ENCODE peak calls at places on chromosomes 6 and 20, in nine cellular contexts. U is DND-41; X is right cardiac atrium; A is esophagus squamous epithelium; S is left lung; O is left ventricle myocardium inferior; R is CD8-positive, alpha-beta T cell; E is fibroblast of lung; V is heart right ventricle. P is an unnamed sample. For H3K4me1, the result is how much of the 10 kb centered on the place peaks cover.

GRCh38 chr20:56574531-56575142 is 41.6 kb downstream of the FAM209B start:
- DNase-seq in S (no peak), R (no peak), U (no peak), A (no peak), V (no peak), X (no peak), E (no peak), O (no peak), P (no peak)

GRCh38 chr6:105273589-105273988 is 93.8 kb upstream of the POPDC3 start:
- DNase-seq in V (no peak), X (no peak), S (no peak), A (no peak), R (no peak), O (no peak), U (no peak), E (no peak), P (no peak)

GRCh38 chr6:3226422-3227362 is 761 bp downstream of the TUBB2B start:
- DNase-seq in A (no peak), S (no peak), U (no peak), E (no peak), V (peak), R (no peak), O (no peak), X (peak), P (no peak)

GRCh38 chr6:26033132-26033941 is 53.9 kb upstream of the HFE start:
- DNase-seq in S (peak), U (peak), V (peak), O (peak), E (peak), R (peak), A (no peak), X (peak), P (peak)

GRCh38 chr6:142892254-142893021 is 52.5 kb downstream of the HIVEP2 start:
- DNase-seq in U (no peak), V (no peak), S (no peak), R (no peak), O (no peak), X (no peak), E (no peak), A (no peak), P (no peak)

GRCh38 chr6:81049425-81050042 is 702.9 kb downstream of the TENT5A start:
- DNase-seq in A (no peak), S (no peak), R (no peak), U (no peak), V (no peak), X (no peak), E (peak), O (no peak), P (no peak)

GRCh38 chr6:96794980-96795379 is 42.3 kb downstream of the GPR63 start:
- DNase-seq in E (peak), V (no peak), X (no peak), S (no peak), R (no peak), O (no peak), U (no peak), A (no peak), P (no peak)

GRCh38 chr6:42555477-42556457 is 8.1 kb upstream of the UBR2 start:
- DNase-seq in R (no peak), V (no peak), S (no peak), X (no peak), E (no peak), U (peak), O (no peak), A (no peak), P (no peak)

GRCh38 chr6:166395351-166395750 is 12.6 kb upstream of the MPC1 start:
- DNase-seq in S (no peak), O (no peak), V (no peak), U (no peak), A (no peak), R (no peak), E (no peak), X (no peak), P (no peak)

GRCh38 chr6:107698146-107698545 is 126.0 kb downstream of the SCML4 start:
- DNase-seq in R (no peak), O (no peak), A (no peak), S (no peak), U (no peak), X (no peak), V (no peak), E (peak), P (no peak)

GRCh38 chr6:112372213-112372806 is 25.2 kb downstream of the RFPL4B start:
- DNase-seq in X (no peak), S (no peak), E (peak), V (no peak), A (no peak), O (no peak), R (no peak), U (no peak), P (no peak)

GRCh38 chr20:44501448-44501847 is 20.4 kb downstream of the SERINC3 start:
- DNase-seq in U (no peak), A (no peak), R (no peak), O (no peak), X (no peak), S (no peak), V (no peak), E (no peak), P (no peak)

GRCh38 chr6:37761872-37762271 is 57.7 kb upstream of the ZFAND3 start:
- DNase-seq in X (no peak), E (no peak), O (no peak), V (no peak), A (no peak), R (no peak), S (no peak), U (no peak), P (no peak)

GRCh38 chr20:64151634-64152530 is 12.4 kb upstream of the MYT1 start:
- DNase-seq in R (no peak), U (no peak), A (no peak), S (no peak), O (no peak), E (no peak), V (no peak), X (peak), P (no peak)

GRCh38 chr20:57316795-57317201 is 12.8 kb upstream of the SPO11 start:
- DNase-seq in U (no peak), S (no peak), R (no peak), A (no peak), V (no peak), E (no peak), O (no peak), X (no peak), P (no peak)

GRCh38 chr6:72649032-72649984 is 27.4 kb downstream of the KCNQ5 start:
- DNase-seq in V (no peak), R (no peak), X (no peak), E (peak), S (no peak), O (no peak), A (no peak), U (no peak), P (no peak)

GRCh38 chr6:143361536-143362191 is 88.8 kb downstream of the ADAT2 start:
- DNase-seq in R (no peak), O (no peak), S (no peak), U (no peak), A (no peak), X (no peak), E (no peak), V (no peak), P (no peak)

GRCh38 chr20:32664352-32665159 is 9.2 kb downstream of the C20orf203 start:
- DNase-seq in S (no peak), A (no peak), X (no peak), O (no peak), R (no peak), U (no peak), E (no peak), V (no peak), P (no peak)

GRCh38 chr20:41037172-41037571 is 8.6 kb downstream of the TOP1 start:
- DNase-seq in A (no peak), X (no peak), U (no peak), R (no peak), V (no peak), S (no peak), O (no peak), E (no peak), P (no peak)

GRCh38 chr20:41034239-41034638 is 5.6 kb downstream of the TOP1 start:
- DNase-seq in R (no peak), E (no peak), X (no peak), O (no peak), A (no peak), S (no peak), U (no peak), V (no peak), P (no peak)

GRCh38 chr20:41038149-41038877 is 9.7 kb downstream of the TOP1 start:
- DNase-seq in E (no peak), O (no peak), R (no peak), A (no peak), U (no peak), V (no peak), X (no peak), S (no peak), P (no peak)

GRCh38 chr20:41032243-41032642 is 3.6 kb downstream of the TOP1 start:
- DNase-seq in V (no peak), O (no peak), U (no peak), E (peak), A (no peak), S (no peak), R (no peak), X (no peak), P (no peak)

GRCh38 chr20:41035207-41035606 is 6.6 kb downstream of the TOP1 start:
- DNase-seq in S (no peak), O (no peak), U (no peak), R (no peak), V (no peak), A (no peak), X (no peak), E (no peak), P (no peak)
- H3K4me1 ChIP-seq in S (half or more), O (half or more), U (half or more), R (half or more), V (half or more), A (half or more), X (under half), E (under half), P (half or more)

DNA sequence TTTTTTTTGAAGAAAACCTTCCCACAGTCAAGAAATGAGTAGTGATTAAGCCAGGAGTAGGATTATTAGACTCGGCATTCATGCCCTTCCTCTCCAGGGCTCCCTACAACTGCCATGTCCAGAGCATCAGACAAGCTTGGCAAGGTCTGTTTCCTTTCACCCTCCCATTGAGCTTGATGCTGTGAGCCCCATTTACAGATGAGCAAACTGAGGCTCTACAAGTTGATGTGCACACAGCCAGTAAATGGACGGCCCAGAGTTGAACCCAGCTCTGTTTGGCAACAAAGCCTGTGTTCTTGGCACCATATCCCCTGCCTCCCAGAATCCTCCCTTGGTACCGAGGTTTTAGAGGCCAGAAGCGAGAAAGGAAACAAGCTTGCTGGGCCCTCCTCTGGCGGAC is 22.8 kb upstream of the NFATC2 start:
- DNase-seq in A (no peak), U (no peak), E (no peak), X (no peak), R (no peak), O (no peak), V (no peak), S (no peak), P (no peak)
- H3K27ac ChIP-seq in A (peak), U (no peak), E (no peak), X (no peak), R (no peak), O (no peak), V (no peak), S (no peak), P (no peak)

GRCh38 chr20:9903048-9903651 is 64.3 kb upstream of the PAK5 start:
- DNase-seq in S (no peak), O (no peak), A (no peak), U (no peak), X (no peak), V (no peak), R (no peak), E (no peak), P (no peak)
- H3K4me1 ChIP-seq in S (under half), O (under half), A (under half), U (under half), X (under half), V (under half), R (under half), E (under half), P (under half)

DNA sequence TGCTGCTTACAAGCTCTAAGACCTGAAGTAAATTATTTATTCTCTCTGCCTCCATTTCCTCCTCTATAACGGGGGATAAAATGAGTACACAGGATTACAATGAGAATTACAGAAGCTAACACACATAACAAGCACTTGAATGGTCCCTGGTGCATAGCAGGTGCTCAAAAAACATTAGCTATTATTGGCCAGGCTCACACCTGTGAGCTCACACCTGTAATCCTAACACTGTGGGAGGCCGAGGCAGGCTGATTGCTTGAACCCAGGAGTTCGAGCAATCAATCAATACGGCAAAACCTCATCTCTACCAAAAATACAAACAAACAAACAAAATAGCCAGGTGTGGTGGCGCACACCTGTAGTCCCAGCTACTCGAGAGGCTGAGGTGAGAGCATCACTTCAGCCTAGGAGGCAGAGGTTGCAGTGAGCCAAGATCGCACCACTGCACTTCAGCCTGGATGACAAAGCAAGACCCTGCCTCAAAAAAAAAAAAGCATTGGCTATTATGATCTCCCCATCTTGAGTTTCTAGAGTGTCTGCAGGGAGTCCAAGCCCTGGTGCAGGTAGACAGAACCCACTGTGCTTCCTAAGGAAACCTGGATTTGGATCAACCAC is 68.1 kb downstream of the PREX1 start:
- DNase-seq in E (no peak), A (no peak), U (no peak), V (no peak), S (no peak), R (no peak), X (no peak), O (no peak), P (no peak)
- H3K27ac ChIP-seq in E (no peak), A (no peak), U (no peak), V (peak), S (peak), R (peak), X (peak), O (peak), P (peak)

DNA sequence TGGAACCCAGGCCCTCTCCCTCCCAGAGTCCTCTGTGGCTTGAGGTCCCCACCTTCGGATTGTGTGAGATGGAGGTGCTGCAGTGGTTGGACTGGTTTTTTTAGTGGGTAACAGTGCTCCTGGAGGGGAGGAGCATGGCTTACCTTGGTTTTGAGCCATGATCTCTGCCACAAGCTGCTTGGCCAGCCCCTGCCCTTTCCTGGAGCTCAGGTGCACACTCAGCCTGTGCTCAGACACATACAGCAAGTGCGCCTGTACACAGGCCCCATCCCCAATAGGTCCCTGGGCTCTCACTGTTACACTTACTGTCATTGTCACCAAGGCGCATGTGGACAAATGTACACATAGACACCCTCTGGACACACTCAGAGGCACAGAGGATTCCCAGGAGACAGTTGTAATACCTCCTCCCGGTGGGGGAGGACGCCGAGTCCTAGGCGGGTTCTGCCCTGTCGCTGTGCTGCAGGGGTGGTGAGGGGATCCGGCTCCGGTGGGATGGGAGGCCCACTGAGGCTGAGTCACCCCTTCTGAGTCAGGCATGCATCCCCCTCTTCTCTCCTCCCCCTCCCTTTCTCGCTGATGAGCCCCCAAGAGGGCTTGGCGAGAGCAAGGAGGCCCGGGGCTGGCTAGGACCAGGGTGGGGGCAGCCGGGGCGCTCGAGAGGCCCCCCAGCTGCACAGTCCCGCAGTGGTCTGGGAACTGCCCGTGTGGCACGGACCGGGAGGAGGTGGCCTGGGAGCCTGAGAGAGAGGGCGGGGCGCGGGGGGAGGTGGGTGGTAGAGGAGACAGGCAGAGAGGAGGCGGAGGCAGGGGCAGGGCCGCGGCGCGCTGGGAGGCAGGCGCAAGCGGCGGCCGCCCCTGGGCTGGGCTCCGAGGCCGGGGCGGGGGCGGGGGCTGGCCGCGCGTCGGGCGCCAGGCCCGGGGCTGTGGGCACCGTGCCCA is 515 bp upstream of the EPB41L1 start:
- DNase-seq in O (peak), U (no peak), R (peak), V (peak), E (peak), S (peak), A (no peak), X (peak), P (no peak)
- H3K4me1 ChIP-seq in O (half or more), U (under half), R (under half), V (half or more), E (under half), S (under half), A (half or more), X (under half), P (under half)